ENCODE peak calls at places on chromosomes 13 and 19, in seven cellular contexts. U, H, P, Z, T, E and Y are unnamed samples.
A peak's percentile ranks its signal among the peaks of the same experiment; 100 is the strongest.

GRCh38 chr19:50476224-50476942 is at the start of the genes EMC10 and GARIN5A:
- DNase-seq in U (peak; percentile 98), H (peak; percentile 94), P (peak; percentile 95), Z (peak; percentile 93), T (peak; percentile 97), E (peak; percentile 96), Y (peak; percentile 93)

GRCh38 chr19:35558400-35559280 is 4.8 kb downstream of the ATP4A start:
- DNase-seq in U (no peak), H (no peak), P (no peak), Z (no peak), T (no peak), E (no peak), Y (no peak)

GRCh38 chr19:18317998-18318800 is 4.7 kb downstream of the LSM4 start:
- DNase-seq in U (no peak), H (no peak), P (no peak), Z (no peak), T (no peak), E (peak; percentile 79), Y (no peak)

GRCh38 chr19:37362733-37363132 is 8.2 kb upstream of the ZNF527 start:
- DNase-seq in U (peak; percentile 76), H (no peak), P (no peak), Z (peak; percentile 66), T (peak; percentile 79), E (peak; percentile 52), Y (no peak)

GRCh38 chr19:35513975-35514809 is 743 bp upstream of the DMKN start:
- DNase-seq in U (peak; percentile 44), H (no peak), P (peak; percentile 18), Z (no peak), T (peak; percentile 61), E (no peak), Y (no peak)

GRCh38 chr13:96090240-96091101 is 564 bp downstream of the HS6ST3 start:
- DNase-seq in U (peak; percentile 28), H (no peak), P (no peak), Z (no peak), T (peak; percentile 40), E (no peak), Y (peak; percentile 11)

GRCh38 chr19:47781590-47782318 is 3.3 kb downstream of the SELENOW start:
- DNase-seq in U (no peak), H (no peak), P (no peak), Z (no peak), T (no peak), E (peak; percentile 29), Y (no peak)

GRCh38 chr19:52542984-52543664 is 15.7 kb downstream of the ZNF808 start:
- DNase-seq in U (no peak), H (peak; percentile 19), P (no peak), Z (no peak), T (no peak), E (no peak), Y (no peak)

GRCh38 chr13:60519496-60519895 is 122.5 kb downstream of the TDRD3 start:
- DNase-seq in U (no peak), H (no peak), P (no peak), Z (no peak), T (no peak), E (no peak), Y (no peak)

GRCh38 chr19:33441277-33441699 is 67.8 kb downstream of the CEBPG start:
- DNase-seq in U (no peak), H (no peak), P (no peak), Z (no peak), T (no peak), E (no peak), Y (no peak)

GRCh38 chr19:50476943-50477264 is 256 bp upstream of the GARIN5A start:
- DNase-seq in U (no peak), H (no peak), P (no peak), Z (no peak), T (no peak), E (no peak), Y (no peak)

GRCh38 chr13:51921790-51922740 is 60.3 kb downstream of the CCDC70 start:
- DNase-seq in U (peak; percentile 50), H (peak; percentile 12), P (peak; percentile 6), Z (no peak), T (peak; percentile 25), E (no peak), Y (no peak)

GRCh38 chr19:8069116-8069973 is 16.8 kb downstream of the CCL25 start:
- DNase-seq in U (peak; percentile 82), H (no peak), P (no peak), Z (peak; percentile 53), T (no peak), E (no peak), Y (no peak)

GRCh38 chr13:60514891-60515290 is 117.9 kb downstream of the TDRD3 start:
- DNase-seq in U (no peak), H (no peak), P (no peak), Z (no peak), T (no peak), E (no peak), Y (no peak)

GRCh38 chr13:57491318-57491717 is 140.2 kb upstream of the PCDH17 start:
- DNase-seq in U (no peak), H (no peak), P (no peak), Z (no peak), T (no peak), E (no peak), Y (no peak)

GRCh38 chr13:110387451-110388140 is 80.5 kb downstream of the COL4A2 start:
- DNase-seq in U (peak; percentile 70), H (peak; percentile 84), P (peak; percentile 91), Z (no peak), T (peak; percentile 73), E (peak; percentile 61), Y (no peak)

DNA sequence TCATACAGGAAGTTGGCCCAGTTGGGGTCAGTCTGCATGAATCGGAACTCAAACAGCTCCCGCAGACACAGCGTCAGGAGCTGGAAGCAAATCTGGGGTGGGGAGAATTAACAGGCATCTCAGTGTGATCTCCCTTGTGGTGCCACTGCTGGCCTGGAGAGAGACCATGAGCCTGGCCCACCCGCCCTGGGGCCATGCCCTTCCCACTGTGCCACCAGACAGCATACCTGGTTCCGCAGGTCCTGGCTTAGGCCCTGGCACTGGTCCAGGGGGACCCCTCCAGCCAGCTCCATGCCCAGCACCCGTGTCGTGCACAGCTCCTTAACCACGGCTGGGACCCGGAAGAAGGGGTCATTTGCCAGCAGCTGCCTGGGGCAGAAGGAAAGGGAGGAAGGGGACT is 9.6 kb upstream of the NUMBL start:
- DNase-seq in U (peak; percentile 30), H (no peak), P (no peak), Z (no peak), T (no peak), E (no peak), Y (no peak)
- H2BK120ac ChIP-seq in U (no peak overlapping the region), H (no peak overlapping the region), P (no peak overlapping the region), Z (no peak overlapping the region), T (no peak overlapping the region), E (no peak overlapping the region), Y (no peak overlapping the region)

GRCh38 chr19:54600228-54600627 is 6.8 kb downstream of the LILRA1 start:
- DNase-seq in U (no peak), H (no peak), P (no peak), Z (no peak), T (no peak), E (no peak), Y (no peak)
- H2BK120ac ChIP-seq in U (no peak overlapping the region), H (no peak overlapping the region), P (no peak overlapping the region), Z (no peak overlapping the region), T (no peak overlapping the region), E (no peak overlapping the region), Y (no peak overlapping the region)

GRCh38 chr19:5694167-5694951 is 4.3 kb downstream of the RPL36 start:
- DNase-seq in U (no peak), H (no peak), P (no peak), Z (no peak), T (peak; percentile 28), E (no peak), Y (no peak)

GRCh38 chr19:5694952-5695648 is 5.0 kb downstream of the RPL36 start:
- DNase-seq in U (no peak), H (no peak), P (no peak), Z (no peak), T (peak; percentile 31), E (no peak), Y (no peak)

GRCh38 chr19:5692785-5693194 is 2.7 kb downstream of the RPL36 start:
- DNase-seq in U (no peak), H (no peak), P (peak; percentile 16), Z (no peak), T (peak; percentile 30), E (no peak), Y (no peak)

GRCh38 chr19:5691930-5692784 is 2.1 kb downstream of the RPL36 start:
- DNase-seq in U (no peak), H (peak; percentile 11), P (peak; percentile 27), Z (no peak), T (peak; percentile 42), E (no peak), Y (no peak)

GRCh38 chr19:5693195-5694166 is 3.4 kb downstream of the RPL36 start:
- DNase-seq in U (no peak), H (no peak), P (no peak), Z (no peak), T (peak; percentile 38), E (peak; percentile 48), Y (no peak)
- H2BK120ac ChIP-seq in U (no peak overlapping the region), H (no peak overlapping the region), P (no peak overlapping the region), Z (no peak overlapping the region), T (no peak overlapping the region), E (no peak overlapping the region), Y (no peak overlapping the region)

GRCh38 chr13:42181381-42181953 is 90.5 kb upstream of the AKAP11 start:
- DNase-seq in U (no peak), H (no peak), P (peak; percentile 5), Z (no peak), T (no peak), E (no peak), Y (no peak)
- H2BK120ac ChIP-seq in U (no peak overlapping the region), H (no peak overlapping the region), P (no peak overlapping the region), Z (no peak overlapping the region), T (no peak overlapping the region), E (no peak overlapping the region), Y (no peak overlapping the region)

DNA sequence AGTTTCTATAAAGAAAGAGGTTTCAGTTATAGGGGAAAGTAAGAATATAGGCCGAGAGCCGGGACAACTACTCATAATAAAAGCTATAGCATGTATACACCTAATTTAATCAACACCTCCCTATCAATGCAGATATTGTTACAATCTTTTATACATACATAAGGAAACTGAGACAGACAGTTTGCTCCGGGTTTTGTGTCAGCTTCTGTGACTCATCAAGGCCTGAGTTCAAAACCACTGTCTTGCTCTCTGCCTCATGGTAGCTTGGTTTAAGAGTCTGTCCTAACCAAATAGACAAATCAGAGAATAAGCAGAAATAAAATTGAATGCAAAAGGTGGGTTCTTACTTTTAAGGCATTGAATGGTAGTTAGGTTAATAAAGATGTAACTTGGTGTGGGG is 222.9 kb downstream of the GGACT start:
- DNase-seq in U (no peak), H (peak; percentile 8), P (no peak), Z (no peak), T (no peak), E (no peak), Y (no peak)
- H2BK120ac ChIP-seq in U (no peak overlapping the region), H (no peak overlapping the region), P (no peak overlapping the region), Z (no peak overlapping the region), T (no peak overlapping the region), E (no peak overlapping the region), Y (no peak overlapping the region)

DNA sequence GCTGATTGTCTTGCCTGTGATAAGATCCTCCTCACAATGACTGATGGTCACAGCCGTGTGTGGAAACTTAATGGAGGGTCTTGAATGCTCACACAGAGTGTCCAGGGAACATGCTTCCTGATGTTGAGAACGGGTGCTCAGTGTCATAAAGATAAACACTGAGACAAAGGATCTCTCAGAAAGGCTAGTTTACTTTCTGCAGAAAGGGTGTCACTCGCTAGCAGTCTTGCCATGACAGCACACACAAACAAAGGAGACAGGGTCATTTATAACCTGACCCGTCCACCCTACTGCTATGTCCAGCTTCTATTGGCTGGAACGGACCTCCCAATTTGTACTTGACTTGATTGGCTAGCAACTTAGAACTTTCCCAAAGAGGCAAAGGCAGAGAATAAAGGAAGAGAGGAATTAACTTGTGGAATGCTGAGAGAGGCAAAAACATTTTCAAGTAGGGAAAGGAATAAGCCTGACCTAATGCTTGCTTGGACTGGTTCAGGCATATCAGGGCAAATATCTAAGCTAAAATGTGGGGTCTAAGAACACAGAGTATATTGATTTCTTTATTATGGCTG is 39.0 kb upstream of the PSG9 start:
- DNase-seq in U (no peak), H (no peak), P (no peak), Z (no peak), T (no peak), E (no peak), Y (no peak)
- H2BK120ac ChIP-seq in U (no peak overlapping the region), H (no peak overlapping the region), P (no peak overlapping the region), Z (no peak overlapping the region), T (no peak overlapping the region), E (no peak overlapping the region), Y (no peak overlapping the region)